ENCODE peak calls at places on chromosome 6, in four cellular contexts. A is esophagus muscularis mucosa, L is neural crest cell, F is nephron progenitor cell. M is an unnamed sample.

GRCh38 chr6:39188577-39188976 is 40.7 kb downstream of the KCNK5 start:
- DNase-seq in L (no peak), F (no peak), A (no peak), M (no peak)

GRCh38 chr6:125658759-125659431 is 90.5 kb upstream of the HEY2 start:
- DNase-seq in A (no peak), F (no peak), L (no peak), M (no peak)

GRCh38 chr6:115706981-115707380 is 353.7 kb downstream of the FRK start:
- DNase-seq in A (no peak), L (no peak), F (no peak), M (no peak)

GRCh38 chr6:114690625-114691024 is 347.8 kb upstream of the HS3ST5 start:
- DNase-seq in F (no peak), A (no peak), L (no peak), M (no peak)

GRCh38 chr6:67231092-67231491 is 1404.0 kb upstream of the ADGRB3 start:
- DNase-seq in F (no peak), A (no peak), L (no peak), M (no peak)

GRCh38 chr6:5422321-5422915 is 161.1 kb downstream of the FARS2 start:
- DNase-seq in A (no peak), F (peak), L (no peak), M (no peak)

GRCh38 chr6:113995632-113996031 is 24.7 kb upstream of the HDAC2 start:
- DNase-seq in L (no peak), A (no peak), F (peak), M (no peak)

GRCh38 chr6:13368079-13368478 is 39.7 kb upstream of the TBC1D7 start:
- DNase-seq in A (no peak), L (no peak), F (no peak), M (no peak)

GRCh38 chr6:132964101-132964867 is 149.9 kb downstream of the RPS12 start:
- DNase-seq in L (no peak), A (no peak), F (no peak), M (no peak)

GRCh38 chr6:45590225-45590624 is 212.5 kb upstream of the SUPT3H start:
- DNase-seq in F (no peak), L (no peak), A (peak), M (no peak)

GRCh38 chr6:56693246-56693607 is 50.5 kb upstream of the DST start:
- DNase-seq in F (no peak), A (no peak), L (no peak), M (no peak)

GRCh38 chr6:126672654-126673053 is 332.7 kb downstream of the CENPW start:
- DNase-seq in L (no peak), A (no peak), F (no peak), M (no peak)

GRCh38 chr6:139080255-139080920 is 51.8 kb downstream of the ABRACL start:
- DNase-seq in A (no peak), F (no peak), L (no peak), M (no peak)

GRCh38 chr6:36671687-36672375 is 6.7 kb upstream of the CDKN1A start:
- DNase-seq in L (no peak), A (no peak), F (no peak), M (no peak)

GRCh38 chr6:167590193-167590592 is 236.5 kb upstream of the AFDN start:
- DNase-seq in A (peak), F (no peak), L (no peak), M (no peak)

GRCh38 chr6:38033442-38033982 is 214.0 kb downstream of the ZFAND3 start:
- DNase-seq in A (no peak), F (no peak), L (no peak), M (no peak)

GRCh38 chr6:46757206-46757564 is 10.5 kb downstream of the ANKRD66 start:
- DNase-seq in F (no peak), L (no peak), A (peak), M (no peak)

GRCh38 chr6:135537782-135538301 is 40.3 kb upstream of the AHI1 start:
- DNase-seq in F (no peak), L (no peak), A (no peak), M (no peak)

GRCh38 chr6:47655719-47656595 is 42.4 kb upstream of the ADGRF4 start:
- DNase-seq in F (peak), L (no peak), A (no peak), M (no peak)

GRCh38 chr6:63487123-63487813 is 85.0 kb upstream of the LOC128125822 start:
- DNase-seq in A (no peak), L (no peak), F (no peak), M (no peak)

GRCh38 chr6:30359276-30359675 is 14.3 kb downstream of the RPP21 start:
- DNase-seq in L (no peak), F (no peak), A (no peak), M (no peak)

GRCh38 chr6:30361661-30362060 is 16.7 kb downstream of the RPP21 start:
- DNase-seq in L (no peak), A (no peak), F (no peak), M (no peak)

GRCh38 chr6:30363459-30363858 is 18.5 kb downstream of the RPP21 start:
- DNase-seq in L (no peak), A (no peak), F (no peak), M (no peak)

GRCh38 chr6:30360139-30360538 is 15.2 kb downstream of the RPP21 start:
- DNase-seq in F (no peak), A (no peak), L (no peak), M (no peak)

DNA sequence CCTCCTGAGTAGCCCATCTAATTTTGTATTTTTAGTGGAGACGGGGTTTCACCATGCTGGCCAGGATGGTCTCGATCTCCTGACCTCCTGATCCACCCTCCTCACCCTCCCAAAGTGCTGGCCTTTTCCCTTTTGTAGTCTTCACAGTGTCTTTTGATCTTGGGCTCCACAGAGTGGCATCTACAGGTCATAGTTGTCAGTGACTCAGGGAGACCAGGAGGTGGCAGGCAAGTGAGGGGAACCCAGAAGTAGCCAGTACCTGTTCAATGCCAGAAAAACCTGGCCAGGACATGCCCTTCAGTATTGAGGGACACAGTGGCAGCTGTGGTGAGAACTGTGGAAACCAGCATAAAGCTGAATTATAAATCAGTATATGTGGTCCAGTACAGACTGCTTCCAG is 19.6 kb downstream of the RPP21 start:
- DNase-seq in F (no peak), A (no peak), L (no peak), M (no peak)
- TF ChIP-seq CTCF in F (no peak), A (no peak), L (no peak), M (peak)

GRCh38 chr6:155832596-155832995 is 377.0 kb upstream of the NOX3 start:
- DNase-seq in F (no peak), A (no peak), L (no peak), M (no peak)
- TF ChIP-seq CTCF in F (no peak), A (no peak), L (no peak), M (no peak)

DNA sequence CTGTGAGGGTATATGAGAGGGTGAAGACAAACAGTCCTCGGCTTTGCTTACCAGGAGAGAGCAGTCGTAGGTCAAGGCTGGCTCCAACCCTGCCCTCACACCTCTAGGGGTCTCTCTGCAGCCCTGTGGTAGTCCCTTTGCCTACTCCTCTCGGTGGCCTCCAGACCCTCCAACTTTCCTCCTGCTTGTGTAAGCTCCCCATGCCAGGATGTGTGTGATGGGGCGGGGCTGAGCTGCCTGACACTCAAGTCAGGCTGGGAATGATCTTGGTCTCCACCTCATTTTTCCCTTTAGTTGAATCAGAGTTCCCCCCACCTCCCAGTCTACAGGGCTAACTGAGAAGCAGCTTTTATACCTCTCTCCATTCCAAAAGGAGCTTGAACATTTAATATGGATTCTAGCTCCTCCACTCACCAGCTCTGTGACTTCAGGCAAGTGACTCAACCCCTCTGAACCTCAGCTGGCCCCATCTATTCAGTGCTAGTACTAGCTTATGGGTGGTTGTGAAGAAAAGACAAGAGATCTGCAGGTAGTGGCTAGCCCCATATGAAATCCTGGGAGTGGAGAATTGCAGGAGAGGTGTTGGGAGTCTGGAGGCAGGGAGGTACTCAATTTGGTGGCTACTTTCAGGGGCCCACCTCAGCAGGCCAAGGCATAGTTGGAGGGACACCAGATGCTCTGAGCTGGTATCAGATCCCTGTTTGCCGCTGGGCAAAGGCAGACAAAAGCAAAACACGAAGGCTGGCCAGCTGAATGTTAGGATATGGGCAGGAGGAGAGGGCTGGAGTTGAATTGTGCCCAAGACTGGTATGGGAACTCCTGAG is 971 bp downstream of the SLC29A1 start:
- DNase-seq in L (no peak), F (peak), A (no peak), M (no peak)
- TF ChIP-seq CTCF in L (no peak), F (no peak), A (no peak), M (no peak)

DNA sequence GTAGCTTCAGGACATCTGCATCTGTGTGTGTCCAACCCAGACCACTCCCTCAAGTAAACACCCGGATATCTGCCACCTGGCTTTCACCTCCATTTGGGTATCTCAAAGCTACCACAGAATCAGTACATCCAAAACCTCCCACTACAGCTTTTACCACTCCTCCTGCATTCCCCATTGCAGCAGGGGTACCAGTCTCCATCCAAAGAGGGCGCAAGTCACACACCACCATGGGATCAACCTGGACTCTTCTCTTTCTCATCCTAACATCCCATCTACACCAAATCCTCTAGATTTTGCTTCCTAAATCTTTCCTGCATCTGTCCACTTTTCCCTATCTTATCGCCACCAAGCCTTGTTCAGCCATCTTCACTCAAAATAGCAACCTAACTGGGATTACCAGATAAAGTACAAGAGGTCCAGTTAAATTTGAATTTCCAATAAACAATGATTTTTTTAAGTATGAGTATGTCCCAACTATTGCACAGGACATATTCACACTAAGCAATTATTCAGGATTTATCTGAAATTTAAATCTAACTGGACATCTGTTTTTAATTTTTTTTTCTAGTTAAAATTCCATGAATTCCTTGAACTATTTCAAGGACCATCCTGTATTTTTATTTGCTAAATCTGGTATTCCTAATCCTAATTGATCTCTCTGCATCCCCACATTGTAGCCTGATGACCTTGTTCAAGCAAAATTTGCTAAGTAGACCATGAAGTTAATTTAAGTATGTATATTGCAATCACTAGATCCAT is 164.3 kb upstream of the MLN start:
- DNase-seq in A (no peak), L (no peak), F (no peak), M (no peak)
- TF ChIP-seq CTCF in A (no peak), L (peak), F (peak), M (peak)

DNA sequence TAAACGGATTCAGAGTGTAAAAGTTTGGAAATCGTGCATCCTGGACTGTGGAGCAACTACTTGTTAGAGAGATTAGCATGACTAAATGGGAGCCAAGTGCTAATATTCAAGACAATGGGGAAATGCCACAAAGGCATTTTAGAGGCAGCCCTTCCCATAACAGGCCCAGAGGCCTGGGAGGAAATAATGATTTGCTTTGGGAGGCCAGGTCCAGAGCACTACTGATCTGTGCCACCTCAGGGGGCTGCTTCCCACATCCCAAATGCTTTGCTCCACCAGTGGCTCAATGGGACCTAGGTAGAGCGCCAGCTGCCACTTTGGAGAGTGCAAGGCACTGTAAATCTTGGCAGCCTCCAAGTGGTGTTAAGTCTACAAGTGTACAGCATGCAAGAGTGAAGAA is 91.9 kb upstream of the HSF2 start:
- DNase-seq in L (no peak), F (no peak), A (no peak), M (no peak)
- TF ChIP-seq CTCF in L (no peak), F (no peak), A (no peak), M (no peak)

M was measured in progenitor cell of endocrine pancreas.